ENCODE peak calls at places on chromosome 4, in ten cellular contexts. A is RWPE1, Y is T-helper 1 cell, F is epithelial cell of esophagus, Z is AG08395, G is retina, H is neural progenitor cell, J is mesenchymal stem cell, T is anterior cingulate cortex, S is Calu3. O is an unnamed sample.

GRCh38 chr4:138612428-138612827 is 370.3 kb upstream of the SLC7A11 start:
- DNase-seq in F (no peak), Z (no peak), T (no peak), S (no peak), A (no peak), J (no peak), Y (no peak), G (no peak), H (no peak), O (no peak)

GRCh38 chr4:88964450-88964849 is 92.5 kb downstream of the FAM13A start:
- DNase-seq in G (no peak), J (peak; percentile 40), Y (no peak), S (no peak), Z (peak; percentile 16), H (no peak), T (no peak), A (peak; percentile 70), F (peak; percentile 78), O (no peak)

GRCh38 chr4:25654971-25655963 is at the start of gene SLC34A2:
- DNase-seq in G (peak; percentile 61), S (peak; percentile 75), T (no peak), H (peak; percentile 75), F (peak; percentile 64), Z (no peak), Y (no peak), A (peak; percentile 53), J (no peak), O (no peak)

GRCh38 chr4:789571-790465 is 36.1 kb downstream of the CPLX1 start:
- DNase-seq in F (no peak), H (no peak), G (no peak), Y (no peak), S (no peak), Z (no peak), A (no peak), T (no peak), J (no peak), O (no peak)

GRCh38 chr4:41177016-41177415 is 37.3 kb downstream of the APBB2 start:
- DNase-seq in S (no peak), T (no peak), Z (peak; percentile 75), H (no peak), J (peak; percentile 81), A (peak; percentile 60), Y (no peak), G (no peak), F (peak; percentile 76), O (no peak)

GRCh38 chr4:161555689-161556660 is 607.8 kb downstream of the FSTL5 start:
- DNase-seq in G (no peak), T (no peak), Z (peak; percentile 21), F (peak; percentile 70), S (no peak), Y (no peak), A (peak; percentile 2), H (no peak), J (peak; percentile 82), O (peak; percentile 5)

GRCh38 chr4:1009647-1010521 is 1.5 kb upstream of the FGFRL1 start:
- DNase-seq in G (peak; percentile 78), S (peak; percentile 63), F (peak; percentile 73), T (no peak), H (peak; percentile 83), Z (peak; percentile 91), J (peak; percentile 53), A (peak; percentile 63), Y (peak; percentile 59), O (peak; percentile 92)

GRCh38 chr4:185602397-185602796 is 67.1 kb upstream of the PDLIM3 start:
- DNase-seq in A (no peak), Z (no peak), H (no peak), Y (no peak), G (no peak), S (no peak), J (no peak), F (no peak), T (no peak), O (no peak)

GRCh38 chr4:4394644-4395043 is 7.7 kb downstream of the NSG1 start:
- DNase-seq in G (no peak), T (no peak), Y (no peak), A (no peak), H (no peak), J (peak; percentile 72), S (no peak), F (peak; percentile 78), Z (no peak), O (no peak)

GRCh38 chr4:54085284-54085683 is 14.7 kb upstream of the GSX2 start:
- DNase-seq in T (peak; percentile 7), H (no peak), A (peak; percentile 87), Z (peak; percentile 88), F (peak; percentile 96), J (peak; percentile 89), S (no peak), Y (no peak), G (no peak), O (no peak)

GRCh38 chr4:89184407-89184806 is 73.1 kb downstream of the TIGD2 start:
- DNase-seq in Z (no peak), A (no peak), T (no peak), Y (no peak), S (no peak), G (no peak), J (no peak), F (no peak), H (no peak), O (no peak)

GRCh38 chr4:96736352-96736889 is 896.5 kb downstream of the PDHA2 start:
- DNase-seq in J (peak; percentile 73), Y (no peak), Z (no peak), F (peak; percentile 84), H (peak; percentile 86), A (peak; percentile 63), T (no peak), S (peak; percentile 2), G (no peak), O (no peak)

GRCh38 chr4:3679851-3680311 is 86.3 kb upstream of the ADRA2C start:
- DNase-seq in S (no peak), H (no peak), G (no peak), Z (no peak), J (no peak), A (no peak), Y (no peak), F (no peak), T (no peak), O (no peak)

GRCh38 chr4:38058186-38058585 is 98.0 kb downstream of the PTTG2 start:
- DNase-seq in G (peak; percentile 81), H (peak; percentile 24), A (no peak), F (no peak), J (no peak), Y (no peak), Z (no peak), S (no peak), T (no peak), O (no peak)

O was measured in GM13976.